ENCODE peak calls at places on chromosome 9, in seven cellular contexts. I is Karpas-422, K is colonic mucosa, X is IMR-90, B is neuronal stem cell, A is DND-41, Z is pancreas. P is an unnamed sample.

GRCh38 chr9:127568971-127569818 is 42.9 kb upstream of the STXBP1 start:
- DNase-seq in A (peak; percentile 71), X (peak; percentile 72), I (peak; percentile 74), B (peak; percentile 89), K (peak; percentile 90), Z (peak; percentile 92), P (peak; percentile 59)

GRCh38 chr9:107284636-107285035 is 1.6 kb downstream of the RAD23B start:
- DNase-seq in X (no peak), Z (no peak), B (no peak), K (no peak), I (peak; percentile 52), A (no peak), P (no peak)

GRCh38 chr9:101582593-101582992 is 12.2 kb downstream of the PPP3R2 start:
- DNase-seq in A (no peak), K (no peak), X (peak; percentile 90), I (no peak), B (no peak), Z (no peak), P (peak; percentile 37)

GRCh38 chr9:107737987-107738743 is 248.6 kb upstream of the KLF4 start:
- DNase-seq in Z (no peak), I (no peak), X (peak; percentile 95), K (peak; percentile 53), B (no peak), A (no peak), P (peak; percentile 95)

GRCh38 chr9:37998881-37999311 is 70.1 kb downstream of the SHB start:
- DNase-seq in K (no peak), B (no peak), Z (no peak), A (no peak), I (peak; percentile 67), X (peak; percentile 49), P (no peak)

GRCh38 chr9:89743576-89744254 is 138.9 kb downstream of the GADD45G start:
- DNase-seq in Z (no peak), I (no peak), B (no peak), X (no peak), A (peak; percentile 63), K (no peak), P (no peak)

GRCh38 chr9:70601000-70601929 is 186.8 kb upstream of the KLF9 start:
- DNase-seq in Z (peak; percentile 86), X (peak; percentile 100), A (no peak), I (no peak), K (peak; percentile 81), B (no peak), P (peak; percentile 76)

GRCh38 chr9:108885643-108886348 is 23.7 kb downstream of the ACTL7A start:
- DNase-seq in K (peak; percentile 42), I (peak; percentile 92), Z (peak; percentile 48), X (peak; percentile 84), A (peak; percentile 5), B (no peak), P (peak; percentile 89)

GRCh38 chr9:109245300-109245897 is 75.5 kb downstream of the EPB41L4B start:
- DNase-seq in X (no peak), K (no peak), B (no peak), Z (no peak), I (no peak), A (no peak), P (peak; percentile 33)

GRCh38 chr9:132141948-132142594 is 19.8 kb upstream of the NTNG2 start:
- DNase-seq in X (no peak), K (no peak), A (no peak), Z (no peak), I (no peak), B (no peak), P (peak; percentile 33)

GRCh38 chr9:94908041-94908563 is 181.6 kb downstream of the AOPEP start:
- DNase-seq in Z (no peak), B (no peak), A (no peak), I (no peak), K (no peak), X (peak; percentile 48), P (no peak)

GRCh38 chr9:96203867-96204412 is 98.0 kb downstream of the HSD17B3 start:
- DNase-seq in I (no peak), K (no peak), A (peak; percentile 82), X (no peak), Z (no peak), B (no peak), P (no peak)

GRCh38 chr9:38181866-38182265 is 112.8 kb upstream of the SHB start:
- DNase-seq in I (no peak), X (no peak), A (no peak), B (no peak), K (no peak), Z (no peak), P (peak; percentile 71)

GRCh38 chr9:18666348-18666747 is 192.4 kb downstream of the ADAMTSL1 start:
- DNase-seq in A (no peak), I (no peak), Z (no peak), X (peak; percentile 14), B (no peak), K (no peak), P (peak; percentile 10)

GRCh38 chr9:97067490-97067889 is 28.5 kb upstream of the CTSV start:
- DNase-seq in I (no peak), A (no peak), Z (no peak), X (no peak), B (no peak), K (no peak), P (no peak)

GRCh38 chr9:7358876-7359275 is 440.7 kb downstream of the DMAC1 start:
- DNase-seq in X (no peak), B (no peak), I (no peak), Z (no peak), A (no peak), K (no peak), P (no peak)

GRCh38 chr9:77457916-77458592 is 190.1 kb downstream of the GNA14 start:
- DNase-seq in B (peak; percentile 70), X (peak; percentile 60), I (peak; percentile 90), A (peak; percentile 60), K (peak; percentile 74), Z (peak; percentile 54), P (peak; percentile 59)

GRCh38 chr9:77455312-77455927 is 192.7 kb downstream of the GNA14 start:
- DNase-seq in I (peak; percentile 79), B (no peak), A (peak; percentile 45), Z (no peak), K (peak; percentile 76), X (no peak), P (peak; percentile 24)

GRCh38 chr9:77453857-77454647 is 194.1 kb downstream of the GNA14 start:
- DNase-seq in X (no peak), Z (peak; percentile 46), K (no peak), I (peak; percentile 77), B (no peak), A (no peak), P (no peak)

GRCh38 chr9:77454668-77455067 is 193.5 kb downstream of the GNA14 start:
- DNase-seq in X (peak; percentile 64), Z (no peak), B (no peak), I (no peak), K (no peak), A (no peak), P (no peak)

DNA sequence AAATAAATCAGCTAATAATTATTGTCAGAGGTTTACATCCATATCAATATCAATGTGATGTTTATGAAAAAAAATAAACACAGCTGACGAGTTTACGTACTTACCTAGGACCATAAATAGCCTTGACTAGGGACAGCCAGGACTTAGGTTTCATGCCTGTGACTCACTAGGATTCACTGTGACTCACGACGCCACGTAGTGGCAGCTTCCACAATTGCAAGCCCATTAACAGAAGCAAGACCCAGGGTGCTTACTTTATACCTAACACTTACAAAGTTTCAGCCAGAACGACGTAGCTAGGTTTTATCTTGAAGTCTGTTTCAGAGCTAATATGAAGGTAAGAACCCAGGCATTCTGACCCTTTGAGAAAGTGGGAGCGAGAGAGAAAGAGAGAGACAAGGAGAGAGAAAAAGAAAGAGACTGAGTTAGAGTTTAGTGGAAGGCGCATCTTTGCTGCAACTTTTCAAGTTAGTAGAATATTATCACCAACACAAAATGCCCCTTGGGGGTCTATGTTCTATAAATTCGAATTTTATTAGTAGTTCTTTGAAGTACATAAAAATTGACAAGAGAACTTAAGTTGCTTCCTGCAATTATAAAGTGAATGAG is 191.2 kb downstream of the GNA14 start:
- DNase-seq in Z (peak; percentile 89), X (peak; percentile 91), A (peak; percentile 81), I (peak; percentile 93), K (peak; percentile 93), B (peak; percentile 84), P (peak; percentile 93)
- H3K4me3 ChIP-seq in Z (no peak overlapping the region), X (no peak overlapping the region), A (no peak overlapping the region), I (no peak overlapping the region), K (no peak overlapping the region), B (no peak overlapping the region), P (no peak overlapping the region)

GRCh38 chr9:130497139-130497538 is 52.4 kb downstream of the ASS1 start:
- DNase-seq in B (no peak), A (no peak), K (no peak), I (no peak), Z (no peak), X (no peak), P (no peak)
- H3K27me3 ChIP-seq in B (no peaks in the 10 kb centered on the region), A (no peaks in the 10 kb centered on the region), K (no peaks in the 10 kb centered on the region), I (no peaks in the 10 kb centered on the region), Z (no peaks in the 10 kb centered on the region), X (peaks cover 4% of the 10 kb centered on the region), P (no peaks in the 10 kb centered on the region)

GRCh38 chr9:14205463-14205862 is 108.5 kb downstream of the NFIB start:
- DNase-seq in Z (no peak), A (no peak), I (no peak), K (no peak), X (peak; percentile 82), B (no peak), P (peak; percentile 97)

GRCh38 chr9:14198544-14199510 is 115.1 kb downstream of the NFIB start:
- DNase-seq in A (no peak), B (no peak), X (no peak), I (no peak), Z (peak; percentile 51), K (peak; percentile 63), P (peak; percentile 44)

GRCh38 chr9:14207352-14207995 is 106.5 kb downstream of the NFIB start:
- DNase-seq in Z (no peak), X (no peak), A (no peak), B (no peak), I (no peak), K (no peak), P (no peak)

GRCh38 chr9:14198049-14198448 is 115.9 kb downstream of the NFIB start:
- DNase-seq in A (no peak), K (no peak), X (no peak), Z (no peak), I (no peak), B (no peak), P (no peak)

DNA sequence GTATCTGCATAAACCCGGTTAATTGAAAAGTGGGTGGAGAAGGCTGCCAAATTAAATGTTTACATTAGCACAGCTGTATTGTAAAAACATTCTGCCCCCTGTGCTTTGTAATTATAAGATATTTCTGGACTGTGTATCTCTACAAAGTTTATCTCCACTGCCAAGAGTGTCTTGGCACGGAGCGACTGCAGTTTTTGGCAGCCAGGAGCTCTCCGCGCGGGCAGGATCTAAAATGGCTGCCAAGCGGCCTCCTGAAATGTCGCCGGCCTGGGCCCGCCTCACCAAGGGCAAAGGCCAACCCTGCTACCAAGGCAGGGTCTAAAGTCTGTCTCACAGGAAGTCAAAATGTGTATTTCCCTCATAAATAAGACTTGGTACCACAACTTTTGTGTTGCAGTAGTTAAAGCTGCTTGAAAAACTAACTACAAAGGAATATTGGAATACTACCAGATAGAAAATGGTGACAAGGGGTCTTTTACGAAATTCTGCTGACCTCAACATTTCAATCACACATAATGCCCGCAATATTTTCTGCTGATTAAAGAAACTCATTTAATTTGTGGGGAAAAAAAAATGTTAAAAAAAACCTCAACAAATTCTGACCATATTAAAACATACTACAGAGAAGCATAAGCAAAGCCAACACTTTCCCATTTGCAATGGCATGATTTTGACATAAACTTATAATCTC is 110.4 kb downstream of the NFIB start:
- DNase-seq in I (no peak), A (no peak), B (no peak), X (no peak), Z (peak; percentile 82), K (peak; percentile 81), P (no peak)
- H3K4me3 ChIP-seq in I (no peak overlapping the region), A (no peak overlapping the region), B (no peak overlapping the region), X (no peak overlapping the region), Z (no peak overlapping the region), K (no peak overlapping the region), P (no peak overlapping the region)

GRCh38 chr9:1154739-1155138 is 104.6 kb downstream of the DMRT2 start:
- DNase-seq in Z (no peak), X (no peak), A (no peak), B (no peak), I (no peak), K (no peak), P (peak; percentile 45)
- H3K27me3 ChIP-seq in Z (no peaks in the 10 kb centered on the region), X (no peaks in the 10 kb centered on the region), A (no peaks in the 10 kb centered on the region), B (no peaks in the 10 kb centered on the region), I (no peaks in the 10 kb centered on the region), K (no peaks in the 10 kb centered on the region), P (no peaks in the 10 kb centered on the region)